ENCODE peak calls at places on chromosome 9, in five cellular contexts. J is NCI-H446, W is EH, Q is dorsolateral prefrontal cortex, T is HFF-Myc. S is an unnamed sample.

GRCh38 chr9:35395076-35395675 is 94.7 kb upstream of the RUSC2 start:
- DNase-seq in T (no peak), W (no peak), J (no peak), Q (no peak), S (no peak)

GRCh38 chr9:115225459-115226116 is 107.6 kb upstream of the TNC start:
- DNase-seq in T (no peak), W (no peak), J (no peak), Q (peak), S (no peak)

GRCh38 chr9:114283551-114284111 is 39.3 kb upstream of the ORM1 start:
- DNase-seq in Q (no peak), W (no peak), T (no peak), J (no peak), S (peak)

GRCh38 chr9:116423149-116423548 is 264.0 kb upstream of the TRIM32 start:
- DNase-seq in W (no peak), J (no peak), T (no peak), Q (no peak), S (no peak)

GRCh38 chr9:19498015-19498414 is 89.2 kb downstream of the ACER2 start:
- DNase-seq in J (no peak), W (peak), Q (no peak), T (no peak), S (no peak)

GRCh38 chr9:71758277-71758676 is 10.0 kb downstream of the CEMIP2 start:
- DNase-seq in T (no peak), Q (no peak), W (no peak), J (no peak), S (no peak)

GRCh38 chr9:94864862-94865435 is 138.4 kb downstream of the AOPEP start:
- DNase-seq in W (no peak), Q (no peak), J (no peak), T (no peak), S (no peak)

GRCh38 chr9:89677696-89678393 is 73.0 kb downstream of the GADD45G start:
- DNase-seq in Q (no peak), W (no peak), T (no peak), J (peak), S (no peak)

GRCh38 chr9:93298498-93299417 is 114.8 kb downstream of the WNK2 start:
- DNase-seq in Q (no peak), J (no peak), W (no peak), T (no peak), S (no peak)

GRCh38 chr9:87109851-87110250 is 162.5 kb upstream of the GAS1 start:
- DNase-seq in Q (no peak), J (no peak), W (peak), T (no peak), S (no peak)

GRCh38 chr9:127123239-127123935 is 952 bp upstream of the ANGPTL2 start:
- DNase-seq in J (no peak), T (no peak), W (no peak), Q (no peak), S (peak)

GRCh38 chr9:100150209-100150608 is 51.2 kb downstream of the INVS start:
- DNase-seq in W (peak), J (no peak), Q (no peak), T (peak), S (no peak)

GRCh38 chr9:124624735-124624992 is 117.5 kb upstream of the NR5A1 start:
- DNase-seq in J (no peak), T (no peak), W (no peak), Q (no peak), S (peak)

GRCh38 chr9:12415361-12415760 is 277.8 kb upstream of the TYRP1 start:
- DNase-seq in Q (no peak), W (no peak), T (no peak), J (no peak), S (no peak)

GRCh38 chr9:109922617-109923260 is 142.7 kb downstream of the PALM2AKAP2 start:
- DNase-seq in Q (no peak), J (peak), T (no peak), W (no peak), S (no peak)

GRCh38 chr9:99762470-99762869 is 59.2 kb upstream of the NR4A3 start:
- DNase-seq in Q (no peak), T (no peak), J (no peak), W (no peak), S (no peak)

GRCh38 chr9:19127881-19128719 is 808 bp upstream of the PLIN2 start:
- DNase-seq in W (peak), Q (no peak), T (no peak), J (no peak), S (peak)

GRCh38 chr9:128051932-128052734 is 15.0 kb downstream of the NAIF1 start:
- DNase-seq in W (no peak), Q (no peak), J (no peak), T (no peak), S (no peak)

GRCh38 chr9:22416692-22417060 is 29.9 kb upstream of the DMRTA1 start:
- DNase-seq in W (no peak), Q (no peak), J (no peak), T (no peak), S (no peak)

GRCh38 chr9:134410078-134410834 is 84.0 kb downstream of the RXRA start:
- DNase-seq in T (no peak), Q (no peak), W (no peak), J (no peak), S (no peak)

GRCh38 chr9:114810614-114811013 is 4.8 kb upstream of the TNFSF15 start:
- DNase-seq in T (no peak), Q (no peak), J (no peak), W (no peak), S (no peak)

GRCh38 chr9:1604942-1605560 is 410.1 kb upstream of the SMARCA2 start:
- DNase-seq in T (peak), Q (no peak), J (no peak), W (peak), S (no peak)

GRCh38 chr9:18390393-18390792 is 83.6 kb upstream of the ADAMTSL1 start:
- DNase-seq in J (no peak), T (peak), W (peak), Q (no peak), S (no peak)

S was measured in adrenal gland.